ENCODE peak calls at places on chromosomes 16 and 17, in six cellular contexts. One of them, this sample, is unnamed.

GRCh38 chr16:17386229-17386628 is 84.5 kb downstream of the XYLT1 start:
- DNase-seq in stimulated activated CD4-positive, alpha-beta T cell treated with anti-CD3 and anti-CD28 coated beads, Interleukin-2, amount 100 ng/mL, for 24 hours: no peak
- DNase-seq in AG20443: no peak
- DNase-seq in AG09319: no peak
- DNase-seq in HTR-8/SVneo: no peak
- DNase-seq in activated gamma-delta T cell treated with Interleukin-2 at 50 U/mL for 16 hours: no peak
- DNase-seq in this sample: no peak

GRCh38 chr16:1338119-1338730 is 4.8 kb downstream of the BAIAP3 start:
- DNase-seq in stimulated activated CD4-positive, alpha-beta T cell treated with anti-CD3 and anti-CD28 coated beads, Interleukin-2, amount 100 ng/mL, for 24 hours: no peak
- DNase-seq in AG20443: no peak
- DNase-seq in activated gamma-delta T cell treated with Interleukin-2 at 50 U/mL for 16 hours: no peak
- DNase-seq in AG09319: no peak
- DNase-seq in HTR-8/SVneo: no peak
- DNase-seq in this sample: no peak

GRCh38 chr16:87653234-87653633 is 50.9 kb downstream of the JPH3 start:
- DNase-seq in AG20443: peak
- DNase-seq in HTR-8/SVneo: peak
- DNase-seq in AG09319: no peak
- DNase-seq in stimulated activated CD4-positive, alpha-beta T cell treated with anti-CD3 and anti-CD28 coated beads, Interleukin-2, amount 100 ng/mL, for 24 hours: no peak
- DNase-seq in activated gamma-delta T cell treated with Interleukin-2 at 50 U/mL for 16 hours: no peak
- DNase-seq in this sample: no peak

GRCh38 chr16:72739577-72739976 is 308.4 kb downstream of the ZFHX3 start:
- DNase-seq in HTR-8/SVneo: peak
- DNase-seq in AG20443: no peak
- DNase-seq in stimulated activated CD4-positive, alpha-beta T cell treated with anti-CD3 and anti-CD28 coated beads, Interleukin-2, amount 100 ng/mL, for 24 hours: no peak
- DNase-seq in AG09319: no peak
- DNase-seq in activated gamma-delta T cell treated with Interleukin-2 at 50 U/mL for 16 hours: no peak
- DNase-seq in this sample: no peak

GRCh38 chr17:3770471-3770870 is 30.5 kb downstream of the ITGAE start:
- DNase-seq in activated gamma-delta T cell treated with Interleukin-2 at 50 U/mL for 16 hours: peak
- DNase-seq in HTR-8/SVneo: no peak
- DNase-seq in AG20443: no peak
- DNase-seq in AG09319: no peak
- DNase-seq in stimulated activated CD4-positive, alpha-beta T cell treated with anti-CD3 and anti-CD28 coated beads, Interleukin-2, amount 100 ng/mL, for 24 hours: no peak
- DNase-seq in this sample: no peak

GRCh38 chr16:50271148-50272041 is 5.0 kb downstream of the ADCY7 start:
- DNase-seq in stimulated activated CD4-positive, alpha-beta T cell treated with anti-CD3 and anti-CD28 coated beads, Interleukin-2, amount 100 ng/mL, for 24 hours: no peak
- DNase-seq in AG09319: no peak
- DNase-seq in activated gamma-delta T cell treated with Interleukin-2 at 50 U/mL for 16 hours: no peak
- DNase-seq in AG20443: no peak
- DNase-seq in HTR-8/SVneo: no peak
- DNase-seq in this sample: no peak

GRCh38 chr17:43722921-43723665 is 35.5 kb downstream of the SOST start:
- DNase-seq in AG09319: no peak
- DNase-seq in activated gamma-delta T cell treated with Interleukin-2 at 50 U/mL for 16 hours: no peak
- DNase-seq in AG20443: no peak
- DNase-seq in HTR-8/SVneo: no peak
- DNase-seq in stimulated activated CD4-positive, alpha-beta T cell treated with anti-CD3 and anti-CD28 coated beads, Interleukin-2, amount 100 ng/mL, for 24 hours: no peak
- DNase-seq in this sample: no peak

GRCh38 chr16:20904507-20905079 is 4.0 kb downstream of the LYRM1 start:
- DNase-seq in AG09319: no peak
- DNase-seq in HTR-8/SVneo: no peak
- DNase-seq in stimulated activated CD4-positive, alpha-beta T cell treated with anti-CD3 and anti-CD28 coated beads, Interleukin-2, amount 100 ng/mL, for 24 hours: peak
- DNase-seq in activated gamma-delta T cell treated with Interleukin-2 at 50 U/mL for 16 hours: no peak
- DNase-seq in AG20443: no peak
- DNase-seq in this sample: no peak

GRCh38 chr16:49951568-49952195 is 73.3 kb upstream of the CNEP1R1 start:
- DNase-seq in stimulated activated CD4-positive, alpha-beta T cell treated with anti-CD3 and anti-CD28 coated beads, Interleukin-2, amount 100 ng/mL, for 24 hours: no peak
- DNase-seq in activated gamma-delta T cell treated with Interleukin-2 at 50 U/mL for 16 hours: no peak
- DNase-seq in AG09319: no peak
- DNase-seq in HTR-8/SVneo: no peak
- DNase-seq in AG20443: no peak
- DNase-seq in this sample: no peak

GRCh38 chr17:82105882-82106696 is 8.1 kb upstream of the FASN start:
- DNase-seq in HTR-8/SVneo: peak
- DNase-seq in AG20443: peak
- DNase-seq in stimulated activated CD4-positive, alpha-beta T cell treated with anti-CD3 and anti-CD28 coated beads, Interleukin-2, amount 100 ng/mL, for 24 hours: peak
- DNase-seq in activated gamma-delta T cell treated with Interleukin-2 at 50 U/mL for 16 hours: peak
- DNase-seq in AG09319: no peak
- DNase-seq in this sample: no peak

GRCh38 chr17:65593870-65594584 is 32.6 kb upstream of the AXIN2 start:
- DNase-seq in activated gamma-delta T cell treated with Interleukin-2 at 50 U/mL for 16 hours: no peak
- DNase-seq in AG09319: no peak
- DNase-seq in stimulated activated CD4-positive, alpha-beta T cell treated with anti-CD3 and anti-CD28 coated beads, Interleukin-2, amount 100 ng/mL, for 24 hours: peak
- DNase-seq in AG20443: peak
- DNase-seq in HTR-8/SVneo: no peak
- DNase-seq in this sample: no peak

GRCh38 chr16:85910073-85910853 is 11.3 kb downstream of the IRF8 start:
- DNase-seq in AG09319: no peak
- DNase-seq in HTR-8/SVneo: no peak
- DNase-seq in activated gamma-delta T cell treated with Interleukin-2 at 50 U/mL for 16 hours: no peak
- DNase-seq in AG20443: no peak
- DNase-seq in stimulated activated CD4-positive, alpha-beta T cell treated with anti-CD3 and anti-CD28 coated beads, Interleukin-2, amount 100 ng/mL, for 24 hours: no peak
- DNase-seq in this sample: no peak

GRCh38 chr17:58153046-58153445 is 4.9 kb downstream of the OR4D1 start:
- DNase-seq in AG09319: no peak
- DNase-seq in activated gamma-delta T cell treated with Interleukin-2 at 50 U/mL for 16 hours: peak
- DNase-seq in HTR-8/SVneo: no peak
- DNase-seq in stimulated activated CD4-positive, alpha-beta T cell treated with anti-CD3 and anti-CD28 coated beads, Interleukin-2, amount 100 ng/mL, for 24 hours: peak
- DNase-seq in AG20443: no peak
- DNase-seq in this sample: no peak

GRCh38 chr17:27559506-27559931 is 71.5 kb upstream of the LGALS9 start:
- DNase-seq in AG09319: no peak
- DNase-seq in AG20443: peak
- DNase-seq in HTR-8/SVneo: no peak
- DNase-seq in activated gamma-delta T cell treated with Interleukin-2 at 50 U/mL for 16 hours: no peak
- DNase-seq in stimulated activated CD4-positive, alpha-beta T cell treated with anti-CD3 and anti-CD28 coated beads, Interleukin-2, amount 100 ng/mL, for 24 hours: no peak
- DNase-seq in this sample: no peak

GRCh38 chr16:74169687-74170522 is 126.7 kb upstream of the PSMD7 start:
- DNase-seq in AG20443: peak
- DNase-seq in HTR-8/SVneo: no peak
- DNase-seq in activated gamma-delta T cell treated with Interleukin-2 at 50 U/mL for 16 hours: no peak
- DNase-seq in AG09319: peak
- DNase-seq in stimulated activated CD4-positive, alpha-beta T cell treated with anti-CD3 and anti-CD28 coated beads, Interleukin-2, amount 100 ng/mL, for 24 hours: no peak
- DNase-seq in this sample: no peak

GRCh38 chr17:19768046-19768782 is 20.1 kb upstream of the ALDH3A1 start:
- DNase-seq in activated gamma-delta T cell treated with Interleukin-2 at 50 U/mL for 16 hours: no peak
- DNase-seq in AG20443: no peak
- DNase-seq in HTR-8/SVneo: no peak
- DNase-seq in AG09319: no peak
- DNase-seq in stimulated activated CD4-positive, alpha-beta T cell treated with anti-CD3 and anti-CD28 coated beads, Interleukin-2, amount 100 ng/mL, for 24 hours: peak
- DNase-seq in this sample: peak

GRCh38 chr17:21194688-21195087 is 19.3 kb downstream of the TMEM11 start:
- DNase-seq in HTR-8/SVneo: no peak
- DNase-seq in activated gamma-delta T cell treated with Interleukin-2 at 50 U/mL for 16 hours: no peak
- DNase-seq in AG20443: peak
- DNase-seq in AG09319: peak
- DNase-seq in stimulated activated CD4-positive, alpha-beta T cell treated with anti-CD3 and anti-CD28 coated beads, Interleukin-2, amount 100 ng/mL, for 24 hours: no peak
- DNase-seq in this sample: no peak

GRCh38 chr16:85729907-85730465 is 20.9 kb downstream of the C16orf74 start:
- DNase-seq in AG20443: no peak
- DNase-seq in AG09319: no peak
- DNase-seq in HTR-8/SVneo: no peak
- DNase-seq in activated gamma-delta T cell treated with Interleukin-2 at 50 U/mL for 16 hours: no peak
- DNase-seq in stimulated activated CD4-positive, alpha-beta T cell treated with anti-CD3 and anti-CD28 coated beads, Interleukin-2, amount 100 ng/mL, for 24 hours: no peak
- DNase-seq in this sample: no peak

GRCh38 chr16:28607116-28607623 is 2.7 kb downstream of the SULT1A1 start:
- DNase-seq in stimulated activated CD4-positive, alpha-beta T cell treated with anti-CD3 and anti-CD28 coated beads, Interleukin-2, amount 100 ng/mL, for 24 hours: no peak
- DNase-seq in AG09319: no peak
- DNase-seq in activated gamma-delta T cell treated with Interleukin-2 at 50 U/mL for 16 hours: no peak
- DNase-seq in AG20443: no peak
- DNase-seq in HTR-8/SVneo: no peak
- DNase-seq in this sample: no peak

GRCh38 chr17:2179615-2180295 is 123.8 kb downstream of the SMG6 start:
- DNase-seq in stimulated activated CD4-positive, alpha-beta T cell treated with anti-CD3 and anti-CD28 coated beads, Interleukin-2, amount 100 ng/mL, for 24 hours: no peak
- DNase-seq in HTR-8/SVneo: peak
- DNase-seq in activated gamma-delta T cell treated with Interleukin-2 at 50 U/mL for 16 hours: no peak
- DNase-seq in AG20443: peak
- DNase-seq in AG09319: peak
- DNase-seq in this sample: peak

GRCh38 chr16:58105619-58106018 is 23.6 kb downstream of the CFAP20 start:
- DNase-seq in HTR-8/SVneo: no peak
- DNase-seq in activated gamma-delta T cell treated with Interleukin-2 at 50 U/mL for 16 hours: no peak
- DNase-seq in stimulated activated CD4-positive, alpha-beta T cell treated with anti-CD3 and anti-CD28 coated beads, Interleukin-2, amount 100 ng/mL, for 24 hours: no peak
- DNase-seq in AG20443: no peak
- DNase-seq in AG09319: no peak
- DNase-seq in this sample: no peak

This sample was measured in osteocyte.